ENCODE peak calls at places on chromosomes 16 and 17, in nine cellular contexts. N is GM13976; Q is heart right ventricle; O is A549; V is fibroblast of mammary gland; Z is Caco-2; X is PC-3; U is adrenal gland; L is activated CD8-positive, alpha-beta T cell treated with anti-CD3 and anti-CD28 coated beads for 36 hours. K is an unnamed sample.

GRCh38 chr17:8726951-8727555 is 17.6 kb downstream of the CCDC42 start:
- DNase-seq in L (no peak), V (peak; percentile 19), Z (no peak), N (no peak), U (no peak), Q (no peak), O (no peak), X (no peak), K (no peak)

GRCh38 chr16:89395150-89396142 is 94.9 kb downstream of the ANKRD11 start:
- DNase-seq in Q (peak; percentile 79), L (no peak), U (peak; percentile 93), O (peak; percentile 88), V (peak; percentile 99), X (peak; percentile 95), N (no peak), Z (no peak), K (no peak)

GRCh38 chr16:5633845-5634440 is 536.3 kb upstream of the EEF2KMT start:
- DNase-seq in O (peak; percentile 51), U (no peak), Q (no peak), N (no peak), Z (no peak), L (no peak), V (peak; percentile 25), X (peak; percentile 35), K (peak; percentile 46)

GRCh38 chr17:56917559-56918296 is 3.9 kb upstream of the TRIM25 start:
- DNase-seq in N (no peak), V (peak; percentile 79), Z (no peak), Q (no peak), X (no peak), U (no peak), O (no peak), L (no peak), K (no peak)

GRCh38 chr17:68600123-68600880 is 865 bp downstream of the FAM20A start:
- DNase-seq in N (peak; percentile 55), Q (peak; percentile 55), Z (peak; percentile 49), U (no peak), V (no peak), O (peak; percentile 28), X (no peak), L (peak; percentile 7), K (no peak)

GRCh38 chr16:84153660-84154214 is 8.6 kb downstream of the DNAAF1 start:
- DNase-seq in X (no peak), U (no peak), O (no peak), Z (no peak), N (no peak), L (no peak), V (peak; percentile 14), Q (no peak), K (no peak)

GRCh38 chr17:673200-673681 is 41.4 kb downstream of the VPS53 start:
- DNase-seq in Z (no peak), O (no peak), L (no peak), Q (no peak), U (no peak), V (no peak), X (no peak), N (no peak), K (no peak)

GRCh38 chr17:47276868-47277267 is 23.2 kb downstream of the ITGB3 start:
- DNase-seq in N (no peak), Q (peak; percentile 68), O (peak; percentile 33), V (peak; percentile 92), L (no peak), U (peak; percentile 74), Z (no peak), X (peak; percentile 57), K (no peak)

GRCh38 chr17:12667299-12667958 is 1.7 kb downstream of the MYOCD start:
- DNase-seq in Z (peak; percentile 42), N (peak; percentile 64), L (no peak), U (no peak), V (peak; percentile 72), X (peak; percentile 68), Q (no peak), O (peak; percentile 90), K (peak; percentile 32)

GRCh38 chr17:75343007-75343406 is 53.8 kb upstream of the SLC25A19 start:
- DNase-seq in Q (no peak), Z (peak; percentile 9), X (no peak), V (no peak), N (no peak), O (no peak), L (no peak), U (no peak), K (no peak)
- TF ChIP-seq CTCF in Q (no peak), Z (no peak), X (no peak), V (no peak), N (no peak), O (no peak), L (no peak), U (no peak), K (no peak)

GRCh38 chr17:46003907-46004748 is 5.1 kb downstream of the STH start:
- DNase-seq in V (no peak), Z (no peak), Q (peak; percentile 56), L (no peak), U (peak; percentile 65), N (no peak), O (no peak), X (peak; percentile 45), K (no peak)

GRCh38 chr17:46000757-46001156 is 1.7 kb downstream of the STH start:
- DNase-seq in U (no peak), X (no peak), V (no peak), Q (no peak), Z (no peak), N (no peak), L (no peak), O (no peak), K (no peak)

GRCh38 chr17:46002973-46003316 is 3.9 kb downstream of the STH start:
- DNase-seq in O (no peak), V (no peak), X (no peak), Z (no peak), N (no peak), L (no peak), Q (no peak), U (no peak), K (no peak)

GRCh38 chr17:46001390-46002310 is 2.6 kb downstream of the STH start:
- DNase-seq in O (no peak), Q (no peak), Z (no peak), L (no peak), X (no peak), V (no peak), U (no peak), N (no peak), K (no peak)

DNA sequence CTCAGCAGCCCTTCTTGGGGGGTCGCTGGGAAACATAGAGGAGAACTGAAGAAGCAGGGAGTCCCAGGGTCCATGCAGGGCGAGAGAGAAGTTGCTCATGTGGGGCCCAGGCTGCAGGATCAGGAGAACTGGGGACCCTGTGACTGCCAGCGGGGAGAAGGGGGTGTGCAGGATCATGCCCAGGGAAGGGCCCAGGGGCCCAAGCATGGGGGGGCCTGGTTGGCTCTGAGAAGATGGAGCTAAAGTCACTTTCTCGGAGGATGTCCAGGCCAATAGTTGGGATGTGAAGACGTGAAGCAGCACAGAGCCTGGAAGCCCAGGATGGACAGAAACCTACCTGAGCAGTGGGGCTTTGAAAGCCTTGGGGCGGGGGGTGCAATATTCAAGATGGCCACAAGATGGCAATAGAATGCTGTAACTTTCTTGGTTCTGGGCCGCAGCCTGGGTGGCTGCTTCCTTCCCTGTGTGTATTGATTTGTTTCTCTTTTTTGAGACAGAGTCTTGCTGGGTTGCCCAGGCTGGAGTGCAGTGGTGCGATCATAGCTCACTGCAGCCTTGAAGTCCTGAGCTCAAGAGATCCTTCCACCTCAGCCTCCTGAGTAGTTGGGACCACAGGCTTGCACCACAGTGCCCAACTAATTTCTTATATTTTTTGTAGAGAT is 3.4 kb downstream of the STH start:
- DNase-seq in N (peak; percentile 86), X (peak; percentile 88), L (peak; percentile 84), Q (peak; percentile 33), V (peak; percentile 52), U (peak; percentile 69), Z (peak; percentile 73), O (peak; percentile 69), K (peak; percentile 84)
- TF ChIP-seq CTCF in N (peak; percentile 84), X (peak; percentile 95), L (peak; percentile 85), Q (peak; percentile 93), V (peak; percentile 89), U (peak; percentile 98), Z (peak; percentile 97), O (peak; percentile 93), K (peak; percentile 78)

DNA sequence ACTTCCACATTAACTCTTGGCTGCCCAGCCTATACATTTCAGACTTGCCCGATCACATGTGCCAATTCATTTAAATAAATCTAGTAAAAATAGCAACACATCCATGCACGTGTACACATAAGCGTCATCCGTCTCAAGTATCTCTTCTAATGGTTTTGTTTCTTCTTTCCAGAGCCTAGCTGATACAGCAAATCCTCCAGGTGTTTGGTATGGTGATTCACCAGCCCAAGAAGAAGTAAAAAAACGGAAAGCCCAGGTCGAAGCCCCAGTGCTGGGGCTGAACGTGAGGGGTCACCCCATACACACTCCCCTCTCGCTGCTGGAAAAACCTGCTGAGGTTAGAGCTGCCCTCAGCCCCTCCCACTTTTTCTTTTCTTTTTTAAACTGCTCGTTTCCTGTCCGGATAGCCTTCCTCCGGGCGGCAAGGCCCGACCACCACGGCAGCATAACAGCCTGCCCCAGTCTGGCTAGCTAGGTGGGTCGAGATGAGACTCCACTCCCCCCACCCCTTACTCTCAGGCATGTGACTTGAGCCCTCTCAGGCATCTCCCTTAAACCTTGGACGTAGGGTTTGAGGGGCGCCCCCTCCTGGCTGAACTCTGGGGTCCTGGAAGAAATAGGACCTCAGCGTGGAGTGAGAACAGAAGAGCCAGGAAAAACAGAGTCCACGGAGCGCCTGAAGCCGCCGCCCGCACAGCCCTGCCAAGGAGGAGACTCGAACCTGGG is 13.9 kb upstream of the OR1F1 start:
- DNase-seq in Z (no peak), U (no peak), N (peak; percentile 68), V (no peak), Q (no peak), O (peak; percentile 85), L (peak; percentile 71), X (peak; percentile 49), K (peak; percentile 59)
- TF ChIP-seq CTCF in Z (peak; percentile 31), U (no peak), N (peak; percentile 48), V (peak; percentile 34), Q (no peak), O (peak; percentile 61), L (peak; percentile 68), X (peak; percentile 74), K (peak; percentile 38)

GRCh38 chr16:13835935-13836334 is 84.0 kb upstream of the ERCC4 start:
- DNase-seq in X (no peak), Z (no peak), Q (no peak), O (no peak), N (no peak), V (no peak), L (no peak), U (no peak), K (no peak)

GRCh38 chr16:13835357-13835756 is 84.6 kb upstream of the ERCC4 start:
- DNase-seq in X (no peak), Q (no peak), O (no peak), V (no peak), Z (no peak), U (no peak), N (no peak), L (no peak), K (no peak)

GRCh38 chr16:13845232-13845631 is 74.7 kb upstream of the ERCC4 start:
- DNase-seq in N (no peak), Z (no peak), Q (no peak), V (no peak), X (no peak), U (no peak), O (no peak), L (no peak), K (no peak)

DNA sequence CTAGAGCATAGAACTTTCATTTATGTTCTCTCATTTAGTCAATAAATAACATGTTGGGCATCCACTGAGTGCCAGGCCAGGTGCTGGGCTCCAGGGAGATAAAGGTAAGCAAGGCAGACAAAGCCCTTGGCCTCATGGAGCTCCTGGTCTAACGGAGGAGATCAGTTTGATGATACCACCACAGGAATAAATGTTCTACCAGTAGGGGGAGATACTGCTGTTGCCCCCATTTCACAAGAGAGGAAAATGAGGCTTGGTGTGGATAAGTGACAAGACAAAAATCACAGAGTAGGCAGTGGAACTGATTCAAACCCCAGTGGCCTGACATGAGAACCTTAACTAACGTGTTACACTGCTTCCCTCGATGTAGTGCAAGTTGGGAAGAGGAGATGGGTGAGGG is 80.4 kb upstream of the ERCC4 start:
- DNase-seq in Q (no peak), O (no peak), X (no peak), U (no peak), L (no peak), V (no peak), Z (no peak), N (no peak), K (no peak)
- TF ChIP-seq CTCF in Q (no peak), O (no peak), X (no peak), U (no peak), L (no peak), V (no peak), Z (peak; percentile 11), N (no peak), K (peak; percentile 9)

K was measured in GM10248.